ENCODE peak calls at places on chromosomes 3 and 15, in eight cellular contexts. K is osteocyte; V is AG08395; P is dermis microvascular lymphatic vessel endothelial cell; Z is stimulated activated CD8-positive, alpha-beta memory T cell treated with anti-CD3 and anti-CD28 coated beads, Interleukin-15, amount 100 ng/mL, for 24 hours; C is EH; U is neural crest cell; S is C1 segment of cervical spinal cord. I is an unnamed sample.

GRCh38 chr15:87293016-87293415 is 963.5 kb downstream of the NTRK3 start:
- DNase-seq in C (peak), S (no peak), V (no peak), P (no peak), Z (no peak), U (no peak), K (no peak), I (no peak)

GRCh38 chr3:124620600-124621063 is 109.6 kb upstream of the UMPS start:
- DNase-seq in U (no peak), C (peak), K (no peak), P (peak), Z (no peak), V (no peak), S (no peak), I (no peak)

GRCh38 chr3:127673191-127674098 is 693 bp downstream of the ABTB1 start:
- DNase-seq in V (peak), P (no peak), K (peak), Z (no peak), U (peak), C (peak), S (no peak), I (peak)

GRCh38 chr15:74552761-74553441 is 11.9 kb downstream of the ARID3B start:
- DNase-seq in S (no peak), V (no peak), P (no peak), U (no peak), K (no peak), Z (no peak), C (no peak), I (no peak)

GRCh38 chr3:117285721-117286120 is 576.1 kb downstream of the TUSC7 start:
- DNase-seq in S (no peak), K (no peak), P (no peak), U (no peak), V (no peak), C (no peak), Z (no peak), I (no peak)

GRCh38 chr15:74411686-74412085 is 22.1 kb downstream of the SEMA7A start:
- DNase-seq in S (no peak), C (no peak), P (no peak), Z (no peak), U (no peak), K (no peak), V (no peak), I (no peak)

GRCh38 chr15:99978426-99978825 is 245.2 kb upstream of the LYSMD4 start:
- DNase-seq in K (no peak), Z (no peak), V (no peak), S (no peak), C (no peak), U (no peak), P (no peak), I (no peak)

GRCh38 chr3:131036200-131036816 is 9.6 kb downstream of the NEK11 start:
- DNase-seq in V (peak), S (no peak), Z (no peak), C (peak), P (no peak), K (no peak), U (no peak), I (no peak)

GRCh38 chr3:141561426-141562034 is 74.7 kb downstream of the RASA2 start:
- DNase-seq in P (peak), Z (no peak), C (peak), V (peak), K (no peak), S (no peak), U (peak), I (no peak)

GRCh38 chr15:78880242-78880533 is 7.5 kb downstream of the MORF4L1 start:
- DNase-seq in P (no peak), Z (no peak), V (peak), K (no peak), S (no peak), C (peak), U (no peak), I (no peak)

GRCh38 chr15:89119489-89120478 is 31.5 kb downstream of the ABHD2 start:
- DNase-seq in V (peak), P (no peak), U (no peak), Z (no peak), C (no peak), S (no peak), K (no peak), I (no peak)

GRCh38 chr3:20772869-20773268 is 586.9 kb upstream of the SGO1 start:
- DNase-seq in K (no peak), S (no peak), V (no peak), U (no peak), P (no peak), Z (no peak), C (no peak), I (no peak)

GRCh38 chr3:41102053-41102556 is 97.2 kb upstream of the CTNNB1 start:
- DNase-seq in P (no peak), U (no peak), C (peak), S (no peak), Z (no peak), K (no peak), V (no peak), I (no peak)

GRCh38 chr3:195271116-195271858 is at the start of gene XXYLT1:
- DNase-seq in U (peak), C (peak), S (peak), K (peak), P (peak), Z (peak), V (peak), I (peak)

GRCh38 chr3:105526349-105527111 is 159.8 kb downstream of the ALCAM start:
- DNase-seq in S (no peak), Z (no peak), P (no peak), V (no peak), K (no peak), C (peak), U (no peak), I (no peak)

GRCh38 chr3:14360123-14360881 is 42.1 kb upstream of the SLC6A6 start:
- DNase-seq in V (peak), S (no peak), Z (no peak), U (no peak), C (peak), P (no peak), K (no peak), I (no peak)

GRCh38 chr3:132001036-132001435 is 33.8 kb downstream of the CPNE4 start:
- DNase-seq in K (no peak), U (no peak), V (no peak), Z (no peak), P (no peak), C (no peak), S (no peak), I (no peak)

GRCh38 chr15:29596266-29596665 is 226.0 kb downstream of the TJP1 start:
- DNase-seq in P (no peak), Z (no peak), K (no peak), U (no peak), S (no peak), V (peak), C (peak), I (no peak)

GRCh38 chr3:157274644-157275137 is 114.7 kb upstream of the CCNL1 start:
- DNase-seq in Z (no peak), C (peak), P (peak), K (no peak), V (no peak), S (no peak), U (no peak), I (no peak)

GRCh38 chr15:33226559-33227181 is 32.2 kb upstream of the FMN1 start:
- DNase-seq in K (no peak), Z (no peak), U (no peak), V (peak), C (peak), S (no peak), P (no peak), I (no peak)